ENCODE peak calls at places on chromosome 17, in six cellular contexts. E, C, J, T, L and A are unnamed samples.
A peak's percentile ranks its signal among the peaks of the same experiment; 100 is the strongest.

GRCh38 chr17:44977065-44977464 is 9.0 kb upstream of the C1QL1 start:
- DNase-seq in T (no peak), L (no peak), E (no peak), C (no peak), J (no peak), A (no peak)

GRCh38 chr17:21275579-21276339 is 8.8 kb upstream of the MAP2K3 start:
- DNase-seq in T (peak; percentile 43), C (peak; percentile 61), L (peak; percentile 97), E (peak; percentile 88), J (peak; percentile 98), A (peak; percentile 91)

GRCh38 chr17:74978240-74978639 is 5.7 kb upstream of the HID1 start:
- DNase-seq in J (no peak), L (no peak), T (no peak), E (no peak), C (no peak), A (no peak)

GRCh38 chr17:15112881-15113617 is 152.1 kb downstream of the PMP22 start:
- DNase-seq in L (no peak), J (no peak), E (no peak), C (no peak), T (no peak), A (no peak)

GRCh38 chr17:4605826-4606225 is 21.5 kb downstream of the SMTNL2 start:
- DNase-seq in T (no peak), C (no peak), E (no peak), L (no peak), J (no peak), A (no peak)

GRCh38 chr17:61409301-61410099 is 9.9 kb downstream of the TBX2 start:
- DNase-seq in T (no peak), C (no peak), L (peak; percentile 73), J (peak; percentile 73), E (peak; percentile 50), A (no peak)

GRCh38 chr17:75589017-75589918 is 1.7 kb downstream of the MYO15B start:
- DNase-seq in C (peak; percentile 78), E (peak; percentile 94), T (peak; percentile 48), L (peak; percentile 100), J (peak; percentile 94), A (peak; percentile 71)

GRCh38 chr17:81028506-81028858 is 6.5 kb upstream of the BAIAP2 start:
- DNase-seq in C (no peak), J (no peak), E (no peak), T (no peak), L (peak; percentile 43), A (no peak)

GRCh38 chr17:21008516-21008915 is 34.3 kb downstream of the USP22 start:
- DNase-seq in C (no peak), T (no peak), E (no peak), J (no peak), L (no peak), A (no peak)

GRCh38 chr17:31425646-31426045 is 34.2 kb downstream of the RAB11FIP4 start:
- DNase-seq in E (no peak), J (peak; percentile 56), T (no peak), C (peak; percentile 33), L (peak; percentile 78), A (no peak)

GRCh38 chr17:61997649-61998048 is 67.4 kb downstream of the MED13 start:
- DNase-seq in E (no peak), L (no peak), J (no peak), T (no peak), C (no peak), A (no peak)

GRCh38 chr17:9766970-9767369 is 24.4 kb downstream of the DHRS7C start:
- DNase-seq in T (no peak), J (no peak), C (no peak), E (no peak), L (no peak), A (no peak)

GRCh38 chr17:66491213-66491612 is 188.8 kb downstream of the PRKCA start:
- DNase-seq in C (no peak), E (peak; percentile 27), T (no peak), J (no peak), L (no peak), A (no peak)

GRCh38 chr17:59903455-59903854 is 10.5 kb downstream of the RPS6KB1 start:
- DNase-seq in T (no peak), L (no peak), J (no peak), C (no peak), E (no peak), A (no peak)

GRCh38 chr17:17204041-17204591 is 2.0 kb downstream of the PLD6 start:
- DNase-seq in J (no peak), T (no peak), L (no peak), C (no peak), E (no peak), A (peak; percentile 17)

GRCh38 chr17:1237471-1237870 is 32.8 kb upstream of the BHLHA9 start:
- DNase-seq in T (no peak), L (no peak), C (no peak), E (no peak), J (no peak), A (no peak)

GRCh38 chr17:21146362-21147021 is 19.7 kb downstream of the DHRS7B start:
- DNase-seq in C (no peak), T (no peak), L (no peak), E (no peak), J (no peak), A (peak; percentile 52)

GRCh38 chr17:75617675-75618074 is 15.6 kb upstream of the SMIM5 start:
- DNase-seq in T (no peak), C (no peak), E (no peak), J (no peak), L (no peak), A (no peak)

GRCh38 chr17:29807520-29808361 is 122.3 kb downstream of the SSH2 start:
- DNase-seq in L (peak; percentile 67), C (peak; percentile 57), T (peak; percentile 31), E (peak; percentile 78), J (peak; percentile 72), A (peak; percentile 49)

GRCh38 chr17:2435852-2436251 is 35.0 kb upstream of the MNT start:
- DNase-seq in E (no peak), C (no peak), T (no peak), L (no peak), J (peak; percentile 51), A (no peak)

GRCh38 chr17:38727661-38728220 is 2.4 kb upstream of the CISD3 start:
- DNase-seq in J (no peak), L (no peak), E (no peak), T (no peak), C (no peak), A (no peak)

GRCh38 chr17:45705123-45706009 is 78.8 kb upstream of the CRHR1 start:
- DNase-seq in C (peak; percentile 77), E (peak; percentile 32), T (no peak), J (no peak), L (no peak), A (no peak)

GRCh38 chr17:61479493-61480413 is 27.5 kb downstream of the TBX4 start:
- DNase-seq in L (no peak), J (peak; percentile 44), E (no peak), C (no peak), T (no peak), A (no peak)

GRCh38 chr17:7850970-7851437 is 3.9 kb upstream of the TMEM88 start:
- DNase-seq in C (no peak), J (no peak), E (no peak), L (no peak), T (no peak), A (no peak)

GRCh38 chr17:75878174-75878998 is at the start of gene TRIM47:
- DNase-seq in T (no peak), C (peak; percentile 83), E (peak; percentile 73), L (peak; percentile 81), J (peak; percentile 71), A (no peak)

GRCh38 chr17:79825580-79825921 is 13.7 kb downstream of the CBX4 start:
- DNase-seq in C (no peak), E (peak; percentile 74), L (no peak), T (no peak), J (no peak), A (no peak)

GRCh38 chr17:27381007-27381501 is 75.2 kb upstream of the KSR1 start:
- DNase-seq in T (peak; percentile 27), J (peak; percentile 97), L (peak; percentile 89), E (peak; percentile 95), C (peak; percentile 75), A (peak; percentile 68)
- TF ChIP-seq GABPA in T (no peak), J (no peak), L (no peak), E (no peak), C (peak; percentile 32), A (no peak)

GRCh38 chr17:77287432-77288068 is 146.8 kb downstream of the SEC14L1 start:
- DNase-seq in L (peak; percentile 80), T (no peak), E (no peak), J (no peak), C (peak; percentile 65), A (no peak)

GRCh38 chr17:77286391-77286640 is 145.5 kb downstream of the SEC14L1 start:
- DNase-seq in J (no peak), C (no peak), T (no peak), E (no peak), L (no peak), A (no peak)

GRCh38 chr17:77285594-77286390 is 145.0 kb downstream of the SEC14L1 start:
- DNase-seq in T (no peak), L (peak; percentile 47), C (peak; percentile 70), J (no peak), E (no peak), A (peak; percentile 80)

GRCh38 chr17:77286641-77287431 is 146.1 kb downstream of the SEC14L1 start:
- DNase-seq in J (no peak), E (peak; percentile 31), C (peak; percentile 100), T (no peak), L (peak; percentile 88), A (no peak)

GRCh38 chr17:77288115-77288619 is 147.4 kb downstream of the SEC14L1 start:
- DNase-seq in J (no peak), L (no peak), T (no peak), C (no peak), E (no peak), A (no peak)
- H3K27ac ChIP-seq in J (no peak overlapping the region), L (peak overlapping the region; percentile 95), T (no peak overlapping the region), C (peak overlapping the region; percentile 98), E (no peak overlapping the region), A (no peak overlapping the region)

GRCh38 chr17:49051269-49051668 is 54.1 kb downstream of the IGF2BP1 start:
- DNase-seq in E (no peak), C (no peak), T (no peak), J (no peak), L (no peak), A (no peak)
- TF ChIP-seq CTCF in E (no peak), C (no peak), T (no peak), J (peak; percentile 4), L (no peak), A (no peak)

GRCh38 chr17:77125432-77125901 is 15.3 kb upstream of the SEC14L1 start:
- DNase-seq in C (peak; percentile 67), T (no peak), J (no peak), L (no peak), E (no peak), A (no peak)
- TF ChIP-seq GABPA in C (no peak), T (no peak), J (no peak), L (peak; percentile 65), E (no peak), A (no peak)